ENCODE peak calls at places on chromosomes 16 and 17, in six cellular contexts. U is heart left ventricle, R is tibial nerve, W is A549, C is vagina, M is prostate gland. I is an unnamed sample.

GRCh38 chr16:67182288-67182687 is 1.5 kb downstream of the MATCAP1 start:
- DNase-seq in W (no peak), C (no peak), M (no peak), U (no peak), R (no peak), I (no peak)

GRCh38 chr17:62629556-62630364 is 2.3 kb downstream of the MRC2 start:
- DNase-seq in R (no peak), W (no peak), C (no peak), U (no peak), M (no peak), I (no peak)

GRCh38 chr17:50972579-50972978 is 106.4 kb upstream of the TOB1 start:
- DNase-seq in R (no peak), M (no peak), U (no peak), W (no peak), C (no peak), I (no peak)

GRCh38 chr17:2865228-2865627 is 69.0 kb downstream of the RAP1GAP2 start:
- DNase-seq in R (no peak), M (no peak), C (no peak), W (no peak), U (no peak), I (no peak)

GRCh38 chr17:8120520-8121443 is 2.5 kb upstream of the ALOXE3 start:
- DNase-seq in W (peak), M (peak), R (peak), C (no peak), U (peak), I (peak)

GRCh38 chr17:7004398-7005253 is 7.8 kb upstream of the RNASEK start:
- DNase-seq in C (no peak), R (peak), W (peak), U (no peak), M (peak), I (no peak)

GRCh38 chr16:67163903-67164558 is 514 bp upstream of the HSF4 start:
- DNase-seq in M (no peak), U (no peak), R (no peak), W (no peak), C (no peak), I (no peak)

GRCh38 chr17:7084058-7084457 is 4.0 kb upstream of the CLEC10A start:
- DNase-seq in W (no peak), U (no peak), M (no peak), R (no peak), C (no peak), I (no peak)

GRCh38 chr17:81710514-81711308 is 1.4 kb upstream of the SLC25A10 start:
- DNase-seq in U (no peak), W (no peak), R (no peak), M (no peak), C (no peak), I (no peak)

GRCh38 chr17:71959129-71959528 is 161.7 kb upstream of the SOX9 start:
- DNase-seq in M (no peak), U (no peak), R (no peak), W (peak), C (no peak), I (no peak)

GRCh38 chr17:73711184-73711583 is 66.9 kb upstream of the SDK2 start:
- DNase-seq in M (no peak), C (no peak), W (no peak), R (no peak), U (no peak), I (no peak)

GRCh38 chr16:64153718-64154117 is 968.1 kb downstream of the CDH11 start:
- DNase-seq in W (no peak), C (no peak), U (no peak), M (no peak), R (no peak), I (no peak)

GRCh38 chr16:87043273-87044030 is 273.7 kb downstream of the C16orf95 start:
- DNase-seq in U (no peak), W (no peak), M (no peak), R (no peak), C (no peak), I (no peak)
- TF ChIP-seq POLR2A in U (no peak), W (no peak), M (no peak), R (no peak), C (no peak), I (no peak)

GRCh38 chr16:11586375-11586855 is 304 bp downstream of the LITAF start:
- DNase-seq in R (no peak), W (no peak), M (no peak), U (no peak), C (no peak), I (no peak)

GRCh38 chr16:11586856-11587642 is at the start of gene LITAF:
- DNase-seq in W (peak), C (no peak), U (peak), M (peak), R (peak), I (peak)

GRCh38 chr16:11587643-11588247 is 1.0 kb upstream of the LITAF start:
- DNase-seq in W (no peak), M (no peak), U (no peak), R (no peak), C (no peak), I (no peak)

GRCh38 chr16:11583889-11584565 is 2.7 kb downstream of the LITAF start:
- DNase-seq in C (no peak), U (no peak), M (peak), W (no peak), R (no peak), I (no peak)

GRCh38 chr16:11585460-11586374 is 1.0 kb downstream of the LITAF start:
- DNase-seq in C (no peak), U (peak), W (no peak), M (no peak), R (no peak), I (peak)
- TF ChIP-seq CTCF in C (no peak), U (no peak), W (no peak), M (no peak), R (no peak), I (no peak)

DNA sequence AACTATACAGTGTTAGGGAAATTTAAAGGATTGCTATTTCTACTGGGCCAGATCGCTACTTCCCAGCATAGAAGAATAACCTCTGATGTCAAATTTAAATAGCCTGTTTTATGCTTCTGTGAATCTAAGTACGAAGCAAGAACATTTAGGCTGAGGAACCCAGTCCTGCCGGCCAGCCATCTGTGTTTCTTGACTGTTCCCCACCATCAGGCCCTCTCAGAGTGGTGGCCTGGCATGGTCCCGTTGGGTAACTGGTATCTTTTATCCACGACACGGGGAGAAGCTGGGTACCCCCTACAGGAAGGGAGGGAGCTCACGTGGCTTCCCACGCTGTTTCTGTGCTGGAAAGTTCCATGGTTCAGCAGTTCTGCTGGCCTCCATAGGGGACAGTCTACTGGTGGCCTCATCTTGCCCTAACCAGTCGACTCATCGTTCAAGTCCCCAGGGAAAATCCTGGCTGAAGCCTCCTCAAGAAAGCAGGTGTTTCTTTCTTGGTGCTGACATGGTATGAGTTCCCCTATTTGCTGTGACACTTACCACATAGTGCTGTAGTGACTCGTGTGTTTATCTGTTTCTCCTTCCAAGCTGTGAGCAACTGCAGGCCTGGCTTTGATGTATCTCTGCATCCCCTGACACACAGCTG is 201.7 kb upstream of the NLRP1 start:
- DNase-seq in W (no peak), U (no peak), C (no peak), R (no peak), M (no peak), I (no peak)
- H3K27ac ChIP-seq in W (no peak), U (no peak), C (no peak), R (no peak), M (no peak), I (no peak)

GRCh38 chr16:85915125-85915845 is 16.3 kb downstream of the IRF8 start:
- DNase-seq in W (no peak), C (no peak), M (no peak), R (no peak), U (no peak), I (no peak)
- TF ChIP-seq POLR2A in W (no peak), C (no peak), M (no peak), R (no peak), U (no peak), I (no peak)

GRCh38 chr16:6969594-6969993 is 363.1 kb upstream of the RBFOX1 start:
- DNase-seq in M (no peak), C (no peak), U (no peak), R (no peak), W (no peak), I (no peak)
- TF ChIP-seq CTCF in M (no peak), C (no peak), U (no peak), R (no peak), W (no peak), I (no peak)

GRCh38 chr16:56997931-56998330 is 8.6 kb downstream of the NLRC5 start:
- DNase-seq in R (no peak), M (no peak), U (no peak), C (no peak), W (no peak), I (peak)
- H3K27ac ChIP-seq in R (no peak), M (no peak), U (no peak), C (peak), W (no peak), I (no peak)

DNA sequence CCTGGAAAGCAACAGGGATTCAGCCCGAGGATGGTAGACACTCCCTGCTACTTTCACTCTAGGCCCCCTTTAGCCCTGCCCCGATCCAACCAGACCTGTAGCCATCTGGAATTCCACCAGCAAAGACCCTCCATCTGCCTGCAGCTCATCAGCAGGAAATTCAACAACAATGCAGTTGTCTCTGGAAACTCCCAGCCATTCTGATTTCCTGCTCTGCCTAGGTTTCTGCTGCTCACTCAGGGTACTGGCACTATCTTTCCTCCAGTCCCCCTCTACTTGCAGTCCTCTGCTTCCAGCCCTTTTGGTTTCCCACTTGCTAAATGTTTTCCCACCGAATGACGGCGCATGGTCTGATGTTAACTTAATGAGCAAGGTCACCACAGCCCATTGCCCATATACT is 2.7 kb upstream of the SP6 start:
- DNase-seq in R (no peak), W (no peak), M (no peak), C (no peak), U (no peak), I (no peak)
- TF ChIP-seq POLR2A in R (no peak), W (no peak), M (no peak), C (no peak), U (no peak), I (no peak)

I was measured in right lobe of liver.